ENCODE peak calls at places on chromosomes 11 and 22, in six cellular contexts. Y is K562, P is HepG2, L is stomach, N is transverse colon, D is sigmoid colon. J is an unnamed sample.
A peak's percentile ranks its signal among the peaks of the same experiment; 100 is the strongest.

GRCh38 chr22:47197735-47198500 is 435.5 kb downstream of the TBC1D22A start:
- DNase-seq in Y (no peak), D (peak; percentile 61), L (peak; percentile 20), P (no peak), N (no peak), J (no peak)

GRCh38 chr11:62536301-62536957 is 10.2 kb downstream of the AHNAK start:
- DNase-seq in P (no peak), D (peak; percentile 69), Y (no peak), L (no peak), N (no peak), J (no peak)

GRCh38 chr11:61613051-61613450 is 32.2 kb upstream of the SYT7 start:
- DNase-seq in Y (no peak), D (no peak), N (no peak), L (no peak), P (no peak), J (no peak)

GRCh38 chr11:96050435-96051182 is 126.7 kb upstream of the MTMR2 start:
- DNase-seq in P (peak; percentile 76), L (no peak), Y (no peak), N (no peak), D (no peak), J (no peak)

GRCh38 chr11:17313349-17314231 is 37.1 kb downstream of the NUCB2 start:
- DNase-seq in P (no peak), L (no peak), D (no peak), Y (no peak), N (no peak), J (no peak)

GRCh38 chr11:129426776-129427175 is 51.1 kb downstream of the BARX2 start:
- DNase-seq in L (no peak), N (no peak), P (no peak), D (no peak), Y (no peak), J (no peak)

GRCh38 chr11:69892986-69893555 is 73.9 kb upstream of the FGF3 start:
- DNase-seq in Y (no peak), N (peak; percentile 78), L (peak; percentile 50), P (no peak), D (no peak), J (no peak)

GRCh38 chr11:61032824-61033223 is 61.3 kb downstream of the CD6 start:
- DNase-seq in P (no peak), N (no peak), L (no peak), D (peak; percentile 28), Y (no peak), J (no peak)

GRCh38 chr11:19919050-19919561 is 206.5 kb downstream of the NAV2 start:
- DNase-seq in N (peak; percentile 20), L (peak; percentile 65), P (no peak), Y (no peak), D (peak; percentile 85), J (no peak)

GRCh38 chr11:20259506-20259905 is 99.2 kb upstream of the DBX1 start:
- DNase-seq in P (no peak), N (no peak), L (no peak), D (no peak), Y (no peak), J (no peak)

GRCh38 chr11:61160487-61161189 is 588 bp downstream of the VPS37C start:
- DNase-seq in P (no peak), Y (no peak), N (no peak), L (peak; percentile 26), D (no peak), J (no peak)

GRCh38 chr11:65871811-65872548 is 620 bp downstream of the EFEMP2 start:
- DNase-seq in D (peak; percentile 78), P (no peak), N (no peak), Y (no peak), L (no peak), J (no peak)

GRCh38 chr22:42500164-42500835 is 19.3 kb downstream of the RRP7A start:
- DNase-seq in L (peak; percentile 89), Y (peak; percentile 96), N (peak; percentile 92), P (no peak), D (peak; percentile 91), J (peak; percentile 93)

GRCh38 chr11:130203766-130204702 is 44.5 kb downstream of the ST14 start:
- DNase-seq in D (peak; percentile 30), P (no peak), N (no peak), L (no peak), Y (no peak), J (no peak)

GRCh38 chr22:17471901-17472566 is 91.3 kb upstream of the SLC25A18 start:
- DNase-seq in N (no peak), Y (no peak), L (no peak), D (no peak), P (no peak), J (no peak)

GRCh38 chr11:7516488-7516887 is 2.7 kb downstream of the PPFIBP2 start:
- DNase-seq in L (no peak), N (no peak), Y (no peak), D (no peak), P (no peak), J (no peak)

GRCh38 chr22:18090286-18090685 is 12.5 kb downstream of the PEX26 start:
- DNase-seq in Y (no peak), L (no peak), N (no peak), P (no peak), D (no peak), J (no peak)

GRCh38 chr11:77672276-77672675 is 34.7 kb upstream of the CLNS1A start:
- DNase-seq in L (no peak), D (no peak), Y (no peak), N (peak; percentile 61), P (no peak), J (no peak)

GRCh38 chr22:44399906-44400762 is 87.4 kb upstream of the SHISAL1 start:
- DNase-seq in D (no peak), N (peak; percentile 1), L (peak; percentile 17), Y (no peak), P (no peak), J (no peak)

GRCh38 chr11:10634407-10634806 is 59.1 kb downstream of the IRAG1 start:
- DNase-seq in L (no peak), P (no peak), Y (no peak), D (no peak), N (no peak), J (no peak)

GRCh38 chr11:110367571-110367970 is 62.2 kb upstream of the FDX1 start:
- DNase-seq in D (no peak), Y (no peak), P (no peak), N (no peak), L (no peak), J (no peak)

GRCh38 chr11:68942751-68943271 is 38.0 kb downstream of the MRGPRD start:
- DNase-seq in L (no peak), Y (no peak), D (peak; percentile 90), N (peak; percentile 23), P (no peak), J (no peak)

GRCh38 chr11:76805206-76805913 is 22.2 kb downstream of the TSKU start:
- DNase-seq in Y (peak; percentile 50), N (no peak), P (no peak), L (no peak), D (no peak), J (peak; percentile 74)

GRCh38 chr11:76102772-76103171 is 103.5 kb downstream of the WNT11 start:
- DNase-seq in Y (no peak), N (peak; percentile 35), L (peak; percentile 49), P (no peak), D (no peak), J (no peak)

GRCh38 chr11:134445601-134446325 is 33.7 kb upstream of the B3GAT1 start:
- DNase-seq in N (no peak), Y (no peak), D (peak; percentile 33), P (no peak), L (no peak), J (no peak)

GRCh38 chr11:47550288-47551052 is 2.5 kb downstream of the CELF1 start:
- DNase-seq in N (no peak), D (no peak), L (no peak), P (no peak), Y (no peak), J (no peak)

GRCh38 chr11:78032090-78032489 is 9.0 kb upstream of the KCTD14 start:
- DNase-seq in D (no peak), Y (no peak), N (no peak), L (peak; percentile 72), P (no peak), J (no peak)

GRCh38 chr22:33781396-33781795 is 138.9 kb downstream of the LARGE1 start:
- DNase-seq in Y (no peak), L (no peak), P (no peak), D (no peak), N (no peak), J (no peak)

GRCh38 chr22:33785283-33785991 is 134.8 kb downstream of the LARGE1 start:
- DNase-seq in N (no peak), D (no peak), P (peak; percentile 8), Y (no peak), L (no peak), J (no peak)

GRCh38 chr22:33776491-33776890 is 143.8 kb downstream of the LARGE1 start:
- DNase-seq in Y (no peak), N (no peak), P (no peak), L (no peak), D (no peak), J (no peak)

GRCh38 chr22:33779243-33779642 is 141.0 kb downstream of the LARGE1 start:
- DNase-seq in N (no peak), P (no peak), D (no peak), Y (no peak), L (no peak), J (no peak)

DNA sequence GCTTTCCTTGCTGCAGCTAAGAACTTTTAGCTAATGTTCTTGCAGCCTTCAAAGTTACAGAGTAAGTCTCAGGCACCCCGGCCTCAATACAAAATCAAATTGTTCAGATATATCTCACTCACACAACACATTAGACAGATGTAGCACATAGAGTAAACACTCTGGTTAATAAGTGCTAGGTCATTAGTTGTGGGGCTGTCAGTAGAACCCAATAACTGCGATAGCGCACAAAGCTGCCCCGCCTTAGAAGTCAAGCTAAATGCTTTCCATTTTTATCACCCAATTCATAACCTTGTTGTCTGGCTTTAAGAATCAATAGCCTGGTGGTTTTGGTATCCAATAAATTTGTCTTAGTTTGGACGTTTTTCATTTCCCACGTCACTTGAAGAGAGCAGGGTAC is 139.5 kb downstream of the LARGE1 start:
- DNase-seq in Y (no peak), D (no peak), N (no peak), P (no peak), L (no peak), J (no peak)
- TF ChIP-seq EP300 in Y (no peak), D (no peak), N (no peak), P (no peak), L (no peak), J (no peak)

GRCh38 chr11:2631161-2631560 is 68.6 kb downstream of the KCNQ1OT1 start:
- DNase-seq in Y (no peak), P (no peak), L (no peak), D (no peak), N (no peak), J (no peak)
- H3K9me3 ChIP-seq in Y (peaks cover 8% of the 10 kb centered on the region), P (peaks cover 66% of the 10 kb centered on the region), L (peaks cover 39% of the 10 kb centered on the region), D (peaks cover 18% of the 10 kb centered on the region), N (peaks cover 25% of the 10 kb centered on the region), J (peaks cover 45% of the 10 kb centered on the region)

GRCh38 chr22:40512426-40513136 is 123.9 kb downstream of the MRTFA start:
- DNase-seq in N (no peak), D (peak; percentile 78), Y (no peak), P (peak; percentile 55), L (no peak), J (no peak)
- TF ChIP-seq POLR2AphosphoS5 in N (peak; percentile 86), D (peak; percentile 80), Y (no peak), P (no peak), L (peak; percentile 68), J (peak; percentile 73)

DNA sequence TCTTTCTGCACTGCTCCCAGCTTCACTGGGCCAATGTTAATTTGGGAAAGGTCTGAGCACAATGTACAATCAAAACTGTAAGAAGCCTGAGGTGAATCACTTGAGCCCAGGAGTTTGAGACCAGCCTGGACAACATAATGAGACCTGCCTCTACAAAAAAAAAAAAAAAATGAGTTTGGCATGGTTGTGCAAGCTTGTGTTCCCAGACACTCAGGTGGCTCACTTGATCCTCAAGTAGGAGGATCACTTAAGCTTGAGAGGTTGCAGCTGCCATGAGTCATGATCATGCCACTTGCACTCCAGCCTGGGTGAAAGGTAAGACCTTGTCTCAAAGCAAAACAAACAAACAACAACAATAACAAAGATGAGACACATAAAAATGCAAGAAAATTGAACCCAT is 38.6 kb upstream of the SC5D start:
- DNase-seq in N (no peak), P (no peak), L (no peak), D (no peak), Y (no peak), J (no peak)
- TF ChIP-seq EP300 in N (no peak), P (no peak), L (no peak), D (no peak), Y (no peak), J (no peak)

J was measured in esophagus muscularis mucosa.